ENCODE peak calls at places on chromosomes 7 and 10, in four cellular contexts. One of them, this sample, is unnamed.

GRCh38 chr10:114172241-114172640 is 1.8 kb downstream of the CCDC186 start:
- DNase-seq in Caco-2: no peak
- DNase-seq in GM23338: no peak
- DNase-seq in fibroblast of the aortic adventitia: peak
- DNase-seq in this sample: peak

GRCh38 chr7:12162420-12163113 is 48.5 kb upstream of the TMEM106B start:
- DNase-seq in Caco-2: no peak
- DNase-seq in GM23338: no peak
- DNase-seq in fibroblast of the aortic adventitia: peak
- DNase-seq in this sample: peak

GRCh38 chr10:73591935-73592699 is 975 bp upstream of the USP54 start:
- DNase-seq in Caco-2: peak
- DNase-seq in GM23338: peak
- DNase-seq in fibroblast of the aortic adventitia: peak
- DNase-seq in this sample: peak

GRCh38 chr7:155360495-155361362 is 63.1 kb downstream of the INSIG1 start:
- DNase-seq in Caco-2: no peak
- DNase-seq in GM23338: no peak
- DNase-seq in fibroblast of the aortic adventitia: no peak
- DNase-seq in this sample: no peak

GRCh38 chr7:79507161-79507560 is 53.7 kb upstream of the MAGI2 start:
- DNase-seq in Caco-2: peak
- DNase-seq in GM23338: peak
- DNase-seq in fibroblast of the aortic adventitia: no peak
- DNase-seq in this sample: no peak

GRCh38 chr7:7882888-7883287 is 85.7 kb upstream of the GLCCI1 start:
- DNase-seq in Caco-2: no peak
- DNase-seq in GM23338: no peak
- DNase-seq in fibroblast of the aortic adventitia: no peak
- DNase-seq in this sample: no peak

GRCh38 chr7:112260941-112261340 is 54.4 kb downstream of the ZNF277 start:
- DNase-seq in Caco-2: no peak
- DNase-seq in GM23338: no peak
- DNase-seq in fibroblast of the aortic adventitia: no peak
- DNase-seq in this sample: no peak

GRCh38 chr7:96612034-96612433 is 97.6 kb downstream of the SEM1 start:
- DNase-seq in Caco-2: no peak
- DNase-seq in GM23338: no peak
- DNase-seq in fibroblast of the aortic adventitia: no peak
- DNase-seq in this sample: no peak

GRCh38 chr7:106681815-106682495 is 21.0 kb upstream of the CCDC71L start:
- DNase-seq in Caco-2: no peak
- DNase-seq in GM23338: no peak
- DNase-seq in fibroblast of the aortic adventitia: peak
- DNase-seq in this sample: no peak

GRCh38 chr7:12581897-12582296 is 11.4 kb downstream of the SCIN start:
- DNase-seq in Caco-2: no peak
- DNase-seq in GM23338: no peak
- DNase-seq in fibroblast of the aortic adventitia: no peak
- DNase-seq in this sample: peak

GRCh38 chr10:132456881-132457280 is 59.9 kb downstream of the PWWP2B start:
- DNase-seq in Caco-2: no peak
- DNase-seq in GM23338: no peak
- DNase-seq in fibroblast of the aortic adventitia: no peak
- DNase-seq in this sample: no peak

GRCh38 chr7:143979999-143980398 is 20.1 kb upstream of the OR6B1 start:
- DNase-seq in Caco-2: no peak
- DNase-seq in GM23338: no peak
- DNase-seq in fibroblast of the aortic adventitia: no peak
- DNase-seq in this sample: no peak

GRCh38 chr7:48183370-48183743 is 12.1 kb downstream of the ABCA13 start:
- DNase-seq in Caco-2: no peak
- DNase-seq in GM23338: peak
- DNase-seq in fibroblast of the aortic adventitia: peak
- DNase-seq in this sample: peak

GRCh38 chr7:123633553-123633952 is 22.1 kb upstream of the LMOD2 start:
- DNase-seq in Caco-2: no peak
- DNase-seq in GM23338: no peak
- DNase-seq in fibroblast of the aortic adventitia: peak
- DNase-seq in this sample: peak

GRCh38 chr7:7335215-7335614 is 152.9 kb downstream of the C1GALT1 start:
- DNase-seq in Caco-2: no peak
- DNase-seq in GM23338: no peak
- DNase-seq in fibroblast of the aortic adventitia: no peak
- DNase-seq in this sample: no peak

GRCh38 chr10:84822926-84823325 is 494.5 kb downstream of the CCSER2 start:
- DNase-seq in Caco-2: no peak
- DNase-seq in GM23338: no peak
- DNase-seq in fibroblast of the aortic adventitia: no peak
- DNase-seq in this sample: no peak

GRCh38 chr10:131585761-131586160 is 274.2 kb upstream of the TCERG1L start:
- DNase-seq in Caco-2: no peak
- DNase-seq in GM23338: no peak
- DNase-seq in fibroblast of the aortic adventitia: no peak
- DNase-seq in this sample: no peak

GRCh38 chr7:77368974-77369373 is 47.2 kb downstream of the GSAP start:
- DNase-seq in Caco-2: no peak
- DNase-seq in GM23338: no peak
- DNase-seq in fibroblast of the aortic adventitia: peak
- DNase-seq in this sample: peak

GRCh38 chr7:47336178-47337020 is 245.5 kb downstream of the TNS3 start:
- DNase-seq in Caco-2: no peak
- DNase-seq in GM23338: no peak
- DNase-seq in fibroblast of the aortic adventitia: peak
- DNase-seq in this sample: peak

GRCh38 chr7:12056381-12056780 is 154.7 kb upstream of the TMEM106B start:
- DNase-seq in Caco-2: no peak
- DNase-seq in GM23338: no peak
- DNase-seq in fibroblast of the aortic adventitia: peak
- DNase-seq in this sample: peak

GRCh38 chr10:124653811-124654651 is 90.1 kb downstream of the FAM53B start:
- DNase-seq in Caco-2: no peak
- DNase-seq in GM23338: no peak
- DNase-seq in fibroblast of the aortic adventitia: no peak
- DNase-seq in this sample: no peak

GRCh38 chr7:157027568-157028527 is 17.4 kb upstream of the MNX1 start:
- DNase-seq in Caco-2: no peak
- DNase-seq in GM23338: no peak
- DNase-seq in fibroblast of the aortic adventitia: no peak
- DNase-seq in this sample: no peak

GRCh38 chr7:159033473-159033825 is 111.2 kb downstream of the VIPR2 start:
- DNase-seq in Caco-2: no peak
- DNase-seq in GM23338: no peak
- DNase-seq in fibroblast of the aortic adventitia: no peak
- DNase-seq in this sample: no peak

GRCh38 chr10:5975641-5976473 is 1.5 kb downstream of the IL15RA start:
- DNase-seq in Caco-2: no peak
- DNase-seq in GM23338: no peak
- DNase-seq in fibroblast of the aortic adventitia: peak
- DNase-seq in this sample: peak

GRCh38 chr7:12638851-12639467 is 48.5 kb upstream of the ARL4A start:
- DNase-seq in Caco-2: peak
- DNase-seq in GM23338: peak
- DNase-seq in fibroblast of the aortic adventitia: peak
- DNase-seq in this sample: peak

GRCh38 chr10:112241651-112242341 is 41.4 kb upstream of the TECTB start:
- DNase-seq in Caco-2: no peak
- DNase-seq in GM23338: no peak
- DNase-seq in fibroblast of the aortic adventitia: no peak
- DNase-seq in this sample: no peak

GRCh38 chr10:86436963-86437362 is 70.4 kb upstream of the GRID1 start:
- DNase-seq in Caco-2: no peak
- DNase-seq in GM23338: peak
- DNase-seq in fibroblast of the aortic adventitia: no peak
- DNase-seq in this sample: no peak

GRCh38 chr10:49666054-49666453 is 13.4 kb upstream of the C10orf53 start:
- DNase-seq in Caco-2: no peak
- DNase-seq in GM23338: no peak
- DNase-seq in fibroblast of the aortic adventitia: no peak
- DNase-seq in this sample: no peak

GRCh38 chr10:25493122-25493893 is 318.5 kb downstream of the GPR158 start:
- DNase-seq in Caco-2: peak
- DNase-seq in GM23338: peak
- DNase-seq in fibroblast of the aortic adventitia: peak
- DNase-seq in this sample: peak

GRCh38 chr7:88635149-88635548 is 124.4 kb upstream of the ZNF804B start:
- DNase-seq in Caco-2: no peak
- DNase-seq in GM23338: peak
- DNase-seq in fibroblast of the aortic adventitia: no peak
- DNase-seq in this sample: no peak

GRCh38 chr7:36017111-36017510 is 135.9 kb upstream of the EEPD1 start:
- DNase-seq in Caco-2: no peak
- DNase-seq in GM23338: no peak
- DNase-seq in fibroblast of the aortic adventitia: no peak
- DNase-seq in this sample: no peak

GRCh38 chr7:98399462-98399861 is 1.4 kb downstream of the BAIAP2L1 start:
- DNase-seq in Caco-2: no peak
- DNase-seq in GM23338: no peak
- DNase-seq in fibroblast of the aortic adventitia: peak
- DNase-seq in this sample: peak

GRCh38 chr7:98396768-98397167 is 4.1 kb downstream of the BAIAP2L1 start:
- DNase-seq in Caco-2: no peak
- DNase-seq in GM23338: no peak
- DNase-seq in fibroblast of the aortic adventitia: no peak
- DNase-seq in this sample: no peak

GRCh38 chr7:98398567-98399372 is 2.1 kb downstream of the BAIAP2L1 start:
- DNase-seq in Caco-2: no peak
- DNase-seq in GM23338: peak
- DNase-seq in fibroblast of the aortic adventitia: no peak
- DNase-seq in this sample: peak

GRCh38 chr7:98400538-98401427 is at the start of gene BAIAP2L1:
- DNase-seq in Caco-2: peak
- DNase-seq in GM23338: peak
- DNase-seq in fibroblast of the aortic adventitia: peak
- DNase-seq in this sample: peak

GRCh38 chr7:98399903-98400537 is 870 bp downstream of the BAIAP2L1 start:
- DNase-seq in Caco-2: no peak
- DNase-seq in GM23338: peak
- DNase-seq in fibroblast of the aortic adventitia: peak
- DNase-seq in this sample: peak
- H3K4me3 ChIP-seq in Caco-2: peak
- H3K4me3 ChIP-seq in GM23338: peak
- H3K4me3 ChIP-seq in fibroblast of the aortic adventitia: peak
- H3K4me3 ChIP-seq in this sample: peak

GRCh38 chr7:16419126-16419525 is 2.2 kb downstream of the CRPPA start:
- DNase-seq in Caco-2: no peak
- DNase-seq in GM23338: no peak
- DNase-seq in fibroblast of the aortic adventitia: no peak
- DNase-seq in this sample: no peak

GRCh38 chr7:16420649-16421332 is 547 bp downstream of the CRPPA start:
- DNase-seq in Caco-2: peak
- DNase-seq in GM23338: peak
- DNase-seq in fibroblast of the aortic adventitia: peak
- DNase-seq in this sample: peak

GRCh38 chr7:16420329-16420648 is 1.0 kb downstream of the CRPPA start:
- DNase-seq in Caco-2: no peak
- DNase-seq in GM23338: no peak
- DNase-seq in fibroblast of the aortic adventitia: no peak
- DNase-seq in this sample: no peak

GRCh38 chr7:16421333-16422099 is at the start of gene CRPPA:
- DNase-seq in Caco-2: peak
- DNase-seq in GM23338: peak
- DNase-seq in fibroblast of the aortic adventitia: peak
- DNase-seq in this sample: peak

DNA sequence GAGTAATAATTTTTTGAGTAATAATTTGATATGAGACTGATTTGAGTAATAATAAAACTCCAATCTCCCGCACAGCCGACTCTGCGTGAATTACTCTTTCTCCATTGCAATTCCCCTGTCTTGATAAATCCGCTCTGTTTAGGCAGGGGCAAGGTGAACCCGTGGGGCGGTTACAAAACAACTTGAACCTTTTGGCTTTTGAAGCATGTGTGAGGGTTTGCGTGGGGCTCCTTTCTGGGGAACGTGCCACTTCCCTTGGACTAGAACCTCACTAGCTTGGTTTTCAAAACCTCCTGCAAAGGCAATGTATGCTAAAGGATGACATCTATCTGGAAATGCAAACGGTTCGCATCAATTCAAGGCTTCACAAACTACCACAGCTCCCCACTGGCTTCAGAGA is 1.5 kb downstream of the CRPPA start:
- DNase-seq in Caco-2: peak
- DNase-seq in GM23338: no peak
- DNase-seq in fibroblast of the aortic adventitia: no peak
- DNase-seq in this sample: no peak
- H3K4me3 ChIP-seq in Caco-2: peak
- H3K4me3 ChIP-seq in GM23338: peak
- H3K4me3 ChIP-seq in fibroblast of the aortic adventitia: no peak
- H3K4me3 ChIP-seq in this sample: peak

GRCh38 chr7:1163121-1163520 is 3.1 kb upstream of the ZFAND2A start:
- DNase-seq in Caco-2: no peak
- DNase-seq in GM23338: no peak
- DNase-seq in fibroblast of the aortic adventitia: no peak
- DNase-seq in this sample: no peak

GRCh38 chr7:1158203-1159126 is 1.5 kb downstream of the ZFAND2A start:
- DNase-seq in Caco-2: no peak
- DNase-seq in GM23338: no peak
- DNase-seq in fibroblast of the aortic adventitia: no peak
- DNase-seq in this sample: no peak

GRCh38 chr7:1156782-1157535 is 3.0 kb downstream of the ZFAND2A start:
- DNase-seq in Caco-2: peak
- DNase-seq in GM23338: no peak
- DNase-seq in fibroblast of the aortic adventitia: no peak
- DNase-seq in this sample: peak

GRCh38 chr7:1159933-1160664 is at the start of gene ZFAND2A:
- DNase-seq in Caco-2: peak
- DNase-seq in GM23338: peak
- DNase-seq in fibroblast of the aortic adventitia: peak
- DNase-seq in this sample: peak

GRCh38 chr7:1160665-1161010 is 642 bp upstream of the ZFAND2A start:
- DNase-seq in Caco-2: no peak
- DNase-seq in GM23338: peak
- DNase-seq in fibroblast of the aortic adventitia: peak
- DNase-seq in this sample: no peak
- H3K4me3 ChIP-seq in Caco-2: peak
- H3K4me3 ChIP-seq in GM23338: peak
- H3K4me3 ChIP-seq in fibroblast of the aortic adventitia: peak
- H3K4me3 ChIP-seq in this sample: peak

DNA sequence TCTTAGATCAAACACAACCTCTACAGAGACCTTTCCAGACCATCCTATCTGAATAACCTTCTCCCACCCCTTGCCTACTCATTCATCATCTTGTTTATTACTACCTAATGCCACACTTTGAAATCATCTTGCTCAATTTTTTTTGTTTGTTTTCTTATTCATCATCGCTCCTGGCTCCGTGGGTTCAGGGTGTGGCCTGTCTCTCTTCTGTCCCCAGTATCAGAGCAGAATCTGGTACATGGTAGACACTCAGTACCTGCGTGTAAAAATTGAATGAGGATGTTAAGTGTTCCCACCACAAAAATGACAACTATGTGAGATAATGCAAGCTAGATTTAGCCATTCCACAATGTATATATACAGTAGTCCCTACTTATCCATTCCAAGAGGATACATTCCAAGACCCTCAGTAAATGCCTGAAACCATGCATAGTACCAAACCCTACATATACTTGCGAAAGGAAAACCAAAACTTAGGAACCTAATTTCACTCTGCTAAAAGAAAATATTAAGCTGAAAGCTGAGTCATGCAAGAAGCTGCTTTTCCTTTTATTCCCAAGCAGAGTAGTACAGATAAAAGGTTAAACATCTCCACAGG is 72.1 kb upstream of the SEC61G start:
- DNase-seq in Caco-2: peak
- DNase-seq in GM23338: no peak
- DNase-seq in fibroblast of the aortic adventitia: no peak
- DNase-seq in this sample: peak
- H3K4me3 ChIP-seq in Caco-2: no peak
- H3K4me3 ChIP-seq in GM23338: no peak
- H3K4me3 ChIP-seq in fibroblast of the aortic adventitia: no peak
- H3K4me3 ChIP-seq in this sample: no peak

This sample was measured in choroid plexus epithelial cell.